ENCODE peak calls at places on chromosomes 3 and 15, in eight cellular contexts. R is activated T-helper 1 cell treated with Interleukin-2 at 50 U/mL for 16 hours; B is CD8-positive, alpha-beta T cell; V is pancreas; X is AG09319; L is IMR-90; M is stimulated activated effector memory CD8-positive, alpha-beta T cell treated with anti-CD3 and anti-CD28 coated beads, Interleukin-12 subunit alpha, Interleukin-12 subunit beta, amount 100 ng/mL, for 72 hours; W is HL-60. O is an unnamed sample.

GRCh38 chr3:189363856-189364255 is 192.1 kb downstream of the TPRG1 start:
- DNase-seq in M (no peak), V (no peak), X (no peak), R (no peak), L (no peak), W (no peak), B (no peak), O (no peak)

GRCh38 chr3:57393957-57394356 is 101.5 kb upstream of the ASB14 start:
- DNase-seq in W (no peak), M (no peak), L (no peak), R (no peak), B (no peak), X (no peak), V (no peak), O (no peak)

GRCh38 chr15:86183765-86184491 is 104.3 kb downstream of the AGBL1 start:
- DNase-seq in W (no peak), V (no peak), B (no peak), M (no peak), X (no peak), L (no peak), R (no peak), O (no peak)

GRCh38 chr15:68365140-68365745 is 66.7 kb downstream of the ITGA11 start:
- DNase-seq in X (no peak), B (no peak), V (no peak), L (no peak), W (no peak), R (no peak), M (no peak), O (no peak)

GRCh38 chr3:5096368-5096767 is 25.7 kb upstream of the ARL8B start:
- DNase-seq in M (no peak), L (no peak), B (no peak), V (no peak), W (no peak), X (no peak), R (no peak), O (no peak)

GRCh38 chr3:156563900-156564682 is 9.2 kb upstream of the SSR3 start:
- DNase-seq in W (no peak), R (no peak), X (no peak), B (no peak), V (no peak), M (no peak), L (no peak), O (no peak)

GRCh38 chr15:51649659-51650521 is 27.3 kb upstream of the DMXL2 start:
- DNase-seq in X (peak), W (no peak), L (peak), R (no peak), B (peak), M (peak), V (no peak), O (peak)

GRCh38 chr3:62188547-62189375 is 184.6 kb downstream of the FEZF2 start:
- DNase-seq in M (peak), W (peak), V (peak), R (peak), B (peak), L (peak), X (peak), O (peak)

GRCh38 chr15:60936186-60936585 is 292.9 kb downstream of the RORA start:
- DNase-seq in M (no peak), W (no peak), R (no peak), L (no peak), B (no peak), V (no peak), X (no peak), O (no peak)

GRCh38 chr15:62445244-62445643 is 280.2 kb upstream of the C2CD4B start:
- DNase-seq in L (peak), M (no peak), W (no peak), X (no peak), B (no peak), V (no peak), R (no peak), O (peak)

GRCh38 chr3:3341496-3341895 is 162.0 kb upstream of the CRBN start:
- DNase-seq in R (no peak), X (no peak), B (no peak), M (no peak), V (no peak), L (no peak), W (no peak), O (no peak)

GRCh38 chr3:72344256-72345046 is 503.8 kb downstream of the SHQ1 start:
- DNase-seq in W (no peak), L (no peak), B (no peak), R (no peak), M (no peak), V (no peak), X (no peak), O (no peak)

GRCh38 chr3:120102674-120103073 is 8.4 kb upstream of the GSK3B start:
- DNase-seq in M (no peak), L (no peak), W (no peak), X (no peak), V (peak), R (no peak), B (no peak), O (no peak)

GRCh38 chr3:29293371-29293770 is 12.5 kb downstream of the RBMS3 start:
- DNase-seq in R (no peak), M (no peak), L (peak), B (no peak), W (no peak), V (no peak), X (no peak), O (no peak)

GRCh38 chr15:98596131-98596530 is 52.2 kb upstream of the IGF1R start:
- DNase-seq in B (no peak), M (no peak), W (no peak), R (no peak), L (no peak), X (no peak), V (no peak), O (no peak)